ENCODE peak calls at places on chromosomes 4 and X, in four cellular contexts. T is progenitor cell of endocrine pancreas, C is uterus, G is H9. Q is an unnamed sample.

GRCh38 chrX:103215037-103215767 is at the start of gene BEX4:
- DNase-seq in T (peak), C (peak), G (peak), Q (no peak)

GRCh38 chr4:142656178-142656577 is 189.9 kb downstream of the INPP4B start:
- DNase-seq in T (no peak), C (no peak), G (no peak), Q (no peak)

GRCh38 chr4:22434895-22435294 is 81.0 kb downstream of the ADGRA3 start:
- DNase-seq in T (no peak), C (peak), G (peak), Q (no peak)

GRCh38 chr4:105670684-105671083 is 37.8 kb downstream of the INTS12 start:
- DNase-seq in T (no peak), C (no peak), G (no peak), Q (no peak)

GRCh38 chrX:769796-770195 is 139.2 kb downstream of the SHOX start:
- DNase-seq in T (no peak), C (no peak), G (peak), Q (no peak)

GRCh38 chr4:122992111-122992510 is 69.7 kb upstream of the NUDT6 start:
- DNase-seq in T (no peak), C (no peak), G (no peak), Q (no peak)

GRCh38 chr4:37620174-37620573 is 66.0 kb downstream of the RELL1 start:
- DNase-seq in T (no peak), C (no peak), G (no peak), Q (no peak)

GRCh38 chrX:7145454-7145853 is 2.1 kb upstream of the STS start:
- DNase-seq in T (no peak), C (no peak), G (no peak), Q (no peak)

GRCh38 chrX:34810364-34810763 is 132.2 kb upstream of the FAM47B start:
- DNase-seq in T (no peak), C (no peak), G (no peak), Q (no peak)

GRCh38 chrX:127128282-127128681 is 308.8 kb downstream of the PRR32 start:
- DNase-seq in T (no peak), C (no peak), G (no peak), Q (no peak)

GRCh38 chrX:68719904-68720614 is 72.6 kb downstream of the STARD8 start:
- DNase-seq in T (no peak), C (no peak), G (no peak), Q (no peak)

GRCh38 chr4:4327652-4328121 is 37.6 kb downstream of the ZBTB49 start:
- DNase-seq in T (peak), C (no peak), G (peak), Q (no peak)
- TF ChIP-seq CTCF in T (peak), C (no peak), G (peak), Q (no peak)

GRCh38 chr4:107824367-107825071 is at the start of gene SGMS2:
- DNase-seq in T (peak), C (peak), G (peak), Q (peak)
- TF ChIP-seq CTCF in T (no peak), C (peak), G (no peak), Q (no peak)

DNA sequence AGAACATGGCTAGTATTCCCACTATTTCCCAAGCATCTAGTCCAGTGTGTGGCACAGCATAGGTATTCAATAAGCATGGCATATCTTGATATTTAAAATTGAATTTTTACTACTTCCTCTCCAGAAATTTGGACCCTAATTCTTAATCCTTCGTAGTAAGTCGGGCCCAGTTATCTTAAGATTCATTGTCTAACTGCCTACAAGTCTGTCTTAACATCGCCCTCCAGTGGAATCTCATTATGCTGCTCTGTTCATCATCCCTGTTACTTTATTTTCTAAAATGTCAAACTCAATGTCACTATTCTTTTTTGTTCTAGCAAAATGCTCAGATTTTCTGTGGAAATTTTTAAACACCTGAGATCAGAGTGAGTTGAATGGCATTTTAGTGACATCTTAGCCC is 606.2 kb downstream of the KLHL13 start:
- DNase-seq in T (no peak), C (no peak), G (no peak), Q (no peak)
- TF ChIP-seq CTCF in T (peak), C (no peak), G (peak), Q (no peak)

GRCh38 chr4:52588097-52588496 is 71.0 kb downstream of the USP46 start:
- DNase-seq in T (no peak), C (peak), G (peak), Q (no peak)
- TF ChIP-seq CTCF in T (peak), C (peak), G (peak), Q (peak)